ENCODE peak calls at places on chromosomes 3 and 15, in eight cellular contexts. G is pancreas; T is mesothelial cell of epicardium; X is D341Med; Y is fibroblast of pulmonary artery; Q is cardiac fibroblast; R is Calu3; Z is stimulated activated CD8-positive, alpha-beta memory T cell treated with anti-CD3 and anti-CD28 coated beads, Interleukin-12 subunit alpha, Interleukin-12 subunit beta, amount 100 ng/mL, for 1 hour. M is an unnamed sample.

GRCh38 chr3:69161587-69162196 is 39.3 kb upstream of the LMOD3 start:
- DNase-seq in G (no peak), T (no peak), X (peak; percentile 67), Y (peak; percentile 75), Q (peak; percentile 74), R (peak; percentile 32), Z (no peak), M (peak; percentile 61)

GRCh38 chr15:68682330-68682729 is 103.5 kb downstream of the CORO2B start:
- DNase-seq in G (no peak), T (no peak), X (peak; percentile 90), Y (no peak), Q (no peak), R (no peak), Z (no peak), M (peak; percentile 100)

GRCh38 chr15:70466895-70467529 is 296.3 kb downstream of the UACA start:
- DNase-seq in G (no peak), T (no peak), X (peak; percentile 80), Y (peak; percentile 73), Q (peak; percentile 77), R (peak; percentile 72), Z (no peak), M (peak; percentile 78)

GRCh38 chr3:4021162-4021561 is 221.9 kb downstream of the LRRN1 start:
- DNase-seq in G (no peak), T (no peak), X (no peak), Y (no peak), Q (no peak), R (no peak), Z (no peak), M (no peak)

GRCh38 chr3:117059054-117059989 is 349.7 kb downstream of the TUSC7 start:
- DNase-seq in G (no peak), T (no peak), X (peak; percentile 19), Y (peak; percentile 44), Q (peak; percentile 46), R (no peak), Z (no peak), M (peak; percentile 78)

GRCh38 chr15:79035111-79035601 is 55.4 kb downstream of the RASGRF1 start:
- DNase-seq in G (no peak), T (no peak), X (no peak), Y (no peak), Q (no peak), R (no peak), Z (no peak), M (peak; percentile 40)

GRCh38 chr3:46634856-46635255 is 22.5 kb downstream of the FAM240A start:
- DNase-seq in G (no peak), T (no peak), X (no peak), Y (no peak), Q (no peak), R (no peak), Z (no peak), M (no peak)

GRCh38 chr3:46464326-46465195 is at the start of gene LTF:
- DNase-seq in G (no peak), T (no peak), X (no peak), Y (no peak), Q (no peak), R (no peak), Z (no peak), M (no peak)

GRCh38 chr3:69458798-69459197 is 72.9 kb upstream of the FRMD4B start:
- DNase-seq in G (no peak), T (no peak), X (no peak), Y (no peak), Q (no peak), R (no peak), Z (no peak), M (no peak)

GRCh38 chr15:34753236-34753894 is 1.4 kb downstream of the GJD2 start:
- DNase-seq in G (peak; percentile 43), T (peak; percentile 58), X (no peak), Y (peak; percentile 71), Q (peak; percentile 58), R (no peak), Z (no peak), M (peak; percentile 10)

GRCh38 chr3:160801386-160802118 is 45.5 kb downstream of the PPM1L start:
- DNase-seq in G (no peak), T (no peak), X (no peak), Y (peak; percentile 37), Q (peak; percentile 47), R (no peak), Z (no peak), M (no peak)

GRCh38 chr3:107927361-107928083 is 163.3 kb downstream of the CD47 start:
- DNase-seq in G (peak; percentile 54), T (peak; percentile 54), X (peak; percentile 92), Y (peak; percentile 83), Q (peak; percentile 75), R (peak; percentile 80), Z (peak; percentile 45), M (peak; percentile 83)

GRCh38 chr3:190811775-190812480 is 50.6 kb downstream of the GMNC start:
- DNase-seq in G (no peak), T (no peak), X (peak; percentile 65), Y (peak; percentile 78), Q (peak; percentile 71), R (peak; percentile 72), Z (no peak), M (peak; percentile 91)

GRCh38 chr3:184540777-184541681 is 20.6 kb upstream of the EPHB3 start:
- DNase-seq in G (peak; percentile 89), T (peak; percentile 60), X (peak; percentile 61), Y (peak; percentile 44), Q (peak; percentile 45), R (peak; percentile 96), Z (peak; percentile 52), M (peak; percentile 87)

GRCh38 chr3:179026636-179027035 is 45.0 kb downstream of the ZMAT3 start:
- DNase-seq in G (no peak), T (no peak), X (no peak), Y (peak; percentile 39), Q (peak; percentile 46), R (no peak), Z (no peak), M (no peak)

GRCh38 chr3:129525341-129525968 is 3.0 kb upstream of the RHO start:
- DNase-seq in G (no peak), T (no peak), X (no peak), Y (peak; percentile 47), Q (peak; percentile 36), R (no peak), Z (no peak), M (no peak)

GRCh38 chr3:56133423-56133822 is 334.8 kb downstream of the ERC2 start:
- DNase-seq in G (no peak), T (no peak), X (no peak), Y (peak; percentile 71), Q (peak; percentile 60), R (no peak), Z (no peak), M (no peak)

GRCh38 chr15:72353266-72353665 is 22.5 kb downstream of the HEXA start:
- DNase-seq in G (no peak), T (no peak), X (no peak), Y (no peak), Q (no peak), R (no peak), Z (no peak), M (no peak)